ENCODE peak calls at places on chromosome 13, in six cellular contexts. F, R, C, P, T and X are unnamed samples.
A peak's percentile ranks its signal among the peaks of the same experiment; 100 is the strongest.

GRCh38 chr13:75407473-75407872 is 74.5 kb downstream of the TBC1D4 start:
- DNase-seq in F (no peak), R (no peak), C (no peak), P (no peak), T (no peak), X (no peak)

GRCh38 chr13:75333103-75333502 is 148.9 kb downstream of the TBC1D4 start:
- DNase-seq in F (no peak), R (no peak), C (no peak), P (no peak), T (no peak), X (no peak)

GRCh38 chr13:90374183-90374582 is 973.3 kb upstream of the MIR17HG start:
- DNase-seq in F (peak; percentile 2), R (no peak), C (no peak), P (no peak), T (no peak), X (no peak)

GRCh38 chr13:97220151-97220900 is 1.8 kb upstream of the MBNL2 start:
- DNase-seq in F (no peak), R (no peak), C (no peak), P (no peak), T (no peak), X (no peak)

GRCh38 chr13:36981156-36981743 is 17.9 kb downstream of the ALG5 start:
- DNase-seq in F (peak; percentile 77), R (no peak), C (no peak), P (no peak), T (no peak), X (no peak)

GRCh38 chr13:44969858-44970484 is 19.3 kb downstream of the NUFIP1 start:
- DNase-seq in F (peak; percentile 82), R (no peak), C (no peak), P (no peak), T (peak; percentile 13), X (no peak)

GRCh38 chr13:98206946-98207345 is 29.9 kb upstream of the RNF113B start:
- DNase-seq in F (peak; percentile 59), R (no peak), C (no peak), P (no peak), T (no peak), X (no peak)

GRCh38 chr13:67100723-67101122 is 129.4 kb downstream of the PCDH9 start:
- DNase-seq in F (no peak), R (no peak), C (no peak), P (no peak), T (no peak), X (no peak)

GRCh38 chr13:111909501-111909900 is 157.4 kb upstream of the SOX1 start:
- DNase-seq in F (no peak), R (no peak), C (no peak), P (no peak), T (no peak), X (no peak)

GRCh38 chr13:46392967-46393366 is 5.9 kb upstream of the RUBCNL start:
- DNase-seq in F (no peak), R (no peak), C (no peak), P (no peak), T (no peak), X (no peak)

GRCh38 chr13:111006508-111007031 is 91.7 kb upstream of the ANKRD10 start:
- DNase-seq in F (peak; percentile 94), R (no peak), C (peak; percentile 55), P (no peak), T (no peak), X (no peak)

GRCh38 chr13:101144808-101145419 is 271.4 kb downstream of the NALCN start:
- DNase-seq in F (peak; percentile 73), R (no peak), C (no peak), P (no peak), T (no peak), X (no peak)

GRCh38 chr13:108176685-108177274 is 38.6 kb downstream of the LIG4 start:
- DNase-seq in F (peak; percentile 29), R (peak; percentile 31), C (peak; percentile 37), P (no peak), T (peak; percentile 8), X (peak; percentile 47)

GRCh38 chr13:113849981-113850721 is 13.7 kb downstream of the GAS6 start:
- DNase-seq in F (no peak), R (no peak), C (no peak), P (no peak), T (no peak), X (no peak)

GRCh38 chr13:28548872-28549271 is 53.9 kb upstream of the FLT1 start:
- DNase-seq in F (no peak), R (no peak), C (no peak), P (no peak), T (no peak), X (no peak)

GRCh38 chr13:40113644-40114304 is 458.3 kb downstream of the COG6 start:
- DNase-seq in F (peak; percentile 75), R (no peak), C (no peak), P (no peak), T (no peak), X (no peak)

GRCh38 chr13:43787518-43787891 is 733 bp upstream of the ENOX1 start:
- DNase-seq in F (no peak), R (no peak), C (no peak), P (no peak), T (no peak), X (no peak)

GRCh38 chr13:112071011-112071901 is 4.3 kb downstream of the SOX1 start:
- DNase-seq in F (no peak), R (no peak), C (no peak), P (no peak), T (no peak), X (no peak)

GRCh38 chr13:112790735-112791641 is 101.2 kb downstream of the ATP11A start:
- DNase-seq in F (peak; percentile 30), R (peak; percentile 18), C (no peak), P (no peak), T (no peak), X (no peak)

GRCh38 chr13:85997587-85997986 is 198.4 kb upstream of the SLITRK6 start:
- DNase-seq in F (no peak), R (no peak), C (no peak), P (no peak), T (no peak), X (no peak)

GRCh38 chr13:86006317-86006716 is 207.1 kb upstream of the SLITRK6 start:
- DNase-seq in F (no peak), R (no peak), C (no peak), P (no peak), T (no peak), X (no peak)

GRCh38 chr13:86000546-86000945 is 201.3 kb upstream of the SLITRK6 start:
- DNase-seq in F (no peak), R (no peak), C (no peak), P (no peak), T (no peak), X (no peak)

DNA sequence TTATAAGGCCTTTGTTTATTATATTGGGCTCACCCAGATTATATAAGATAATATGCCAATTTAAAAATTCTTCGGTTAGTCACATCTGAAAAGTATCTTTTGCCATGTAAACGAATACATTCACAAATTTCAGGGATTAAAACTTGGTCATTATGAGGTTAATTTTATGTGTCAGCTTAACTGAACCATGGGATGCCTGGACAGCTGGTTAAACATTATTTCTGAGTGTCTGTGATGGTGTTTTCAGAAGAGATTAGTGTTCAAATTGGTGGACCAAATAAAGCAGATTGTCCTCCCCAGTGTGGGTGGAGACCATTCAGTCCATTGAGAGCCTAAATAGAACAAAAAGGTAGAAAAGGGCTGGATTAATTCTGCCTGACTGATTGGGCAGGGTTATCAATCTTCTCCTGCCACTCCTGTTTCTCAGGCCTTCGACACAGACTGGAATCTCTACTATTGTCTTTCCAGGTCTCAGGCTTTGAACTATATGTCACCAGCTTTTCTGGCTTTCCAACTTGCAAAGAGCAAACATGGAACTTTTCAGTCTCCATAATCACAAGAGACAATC is 203.8 kb upstream of the SLITRK6 start:
- DNase-seq in F (no peak), R (no peak), C (no peak), P (no peak), T (no peak), X (peak; percentile 3)
- TF ChIP-seq CTCF in F (no peak), R (no peak), C (no peak), P (no peak), T (no peak), X (no peak)

GRCh38 chr13:88142653-88143052 is 471.5 kb downstream of the SLITRK5 start:
- DNase-seq in F (no peak), R (no peak), C (no peak), P (no peak), T (no peak), X (no peak)

GRCh38 chr13:88144580-88144979 is 473.4 kb downstream of the SLITRK5 start:
- DNase-seq in F (no peak), R (no peak), C (no peak), P (no peak), T (no peak), X (no peak)
- TF ChIP-seq CTCF in F (no peak), R (no peak), C (no peak), P (no peak), T (no peak), X (no peak)

GRCh38 chr13:23496255-23496654 is 62.8 kb upstream of the SACS start:
- DNase-seq in F (no peak), R (no peak), C (no peak), P (no peak), T (no peak), X (no peak)

GRCh38 chr13:23500858-23501257 is 67.4 kb upstream of the SACS start:
- DNase-seq in F (peak; percentile 73), R (no peak), C (no peak), P (no peak), T (no peak), X (no peak)

GRCh38 chr13:23497186-23497585 is 63.7 kb upstream of the SACS start:
- DNase-seq in F (no peak), R (no peak), C (no peak), P (no peak), T (no peak), X (no peak)
- TF ChIP-seq CTCF in F (no peak), R (no peak), C (no peak), P (no peak), T (no peak), X (no peak)

DNA sequence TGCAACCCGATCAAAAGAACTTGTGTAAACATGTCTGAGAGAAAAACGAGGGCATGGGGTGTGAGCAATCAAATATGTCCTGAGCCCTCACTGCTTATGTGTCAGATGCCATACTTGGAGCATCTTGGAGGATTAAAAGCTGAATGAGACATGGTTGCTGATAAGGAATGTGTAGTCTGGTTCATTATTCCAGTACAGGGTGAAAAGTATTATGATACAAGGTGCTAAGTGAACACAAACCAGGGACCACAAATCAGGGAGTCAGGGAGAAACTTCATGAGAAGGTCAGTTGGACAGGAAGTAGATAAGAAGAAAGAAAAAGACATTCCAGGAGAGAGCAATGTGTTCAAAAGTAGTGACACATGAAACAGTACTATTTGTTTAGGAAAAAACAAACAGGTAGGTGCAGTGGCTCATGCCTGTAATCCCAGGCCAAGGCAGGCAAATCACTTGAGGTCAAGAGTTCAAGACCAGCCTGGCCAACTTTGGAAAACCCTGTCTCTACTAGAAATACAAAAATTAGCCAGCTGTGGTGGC is 2.0 kb upstream of the RCBTB1 start:
- DNase-seq in F (no peak), R (no peak), C (no peak), P (no peak), T (no peak), X (no peak)
- TF ChIP-seq CTCF in F (no peak), R (no peak), C (no peak), P (no peak), T (no peak), X (no peak)

GRCh38 chr13:35824395-35824794 is 306.8 kb downstream of the DCLK1 start:
- DNase-seq in F (no peak), R (no peak), C (no peak), P (no peak), T (no peak), X (no peak)
- TF ChIP-seq CTCF in F (no peak), R (no peak), C (no peak), P (no peak), T (no peak), X (no peak)

GRCh38 chr13:79905018-79905417 is 424.1 kb downstream of the NDFIP2 start:
- DNase-seq in F (no peak), R (no peak), C (no peak), P (no peak), T (no peak), X (no peak)
- TF ChIP-seq CTCF in F (no peak), R (no peak), C (no peak), P (no peak), T (no peak), X (no peak)